ENCODE peak calls at places on chromosome 12, in seven cellular contexts. J is lower leg skin, D is GM04503, G is HS-27A, O is naive B cell, E is caudate nucleus, K is HEK293T. P is an unnamed sample.

GRCh38 chr12:7588703-7589329 is 76.9 kb downstream of the APOBEC1 start:
- DNase-seq in J (no peak), D (no peak), G (peak; percentile 55), O (peak; percentile 17), E (no peak), K (peak; percentile 57), P (peak; percentile 32)

GRCh38 chr12:109663766-109664165 is 49.9 kb upstream of the FAM222A start:
- DNase-seq in J (no peak), D (no peak), G (no peak), O (no peak), E (no peak), K (no peak), P (no peak)

GRCh38 chr12:65720739-65721138 is 103.5 kb upstream of the HMGA2 start:
- DNase-seq in J (no peak), D (peak; percentile 55), G (no peak), O (no peak), E (no peak), K (no peak), P (no peak)

GRCh38 chr12:125210104-125210755 is 145.0 kb downstream of the AACS start:
- DNase-seq in J (no peak), D (no peak), G (no peak), O (no peak), E (no peak), K (no peak), P (no peak)

GRCh38 chr12:27163048-27163715 is 80.8 kb upstream of the C12orf71 start:
- DNase-seq in J (no peak), D (no peak), G (no peak), O (no peak), E (no peak), K (no peak), P (no peak)

GRCh38 chr12:30999011-30999410 is 72.5 kb downstream of the TSPAN11 start:
- DNase-seq in J (no peak), D (no peak), G (no peak), O (no peak), E (no peak), K (no peak), P (no peak)

GRCh38 chr12:34404377-34405285 is 382.3 kb downstream of the ALG10 start:
- DNase-seq in J (peak; percentile 39), D (no peak), G (no peak), O (no peak), E (no peak), K (peak; percentile 1), P (no peak)

GRCh38 chr12:71440393-71441349 is 1.1 kb downstream of the LGR5 start:
- DNase-seq in J (no peak), D (no peak), G (peak; percentile 11), O (peak; percentile 28), E (no peak), K (no peak), P (no peak)

GRCh38 chr12:124592050-124592449 is 24.6 kb upstream of the NCOR2 start:
- DNase-seq in J (peak; percentile 83), D (peak; percentile 31), G (no peak), O (no peak), E (no peak), K (no peak), P (no peak)

GRCh38 chr12:121166356-121166755 is 33.7 kb downstream of the P2RX7 start:
- DNase-seq in J (no peak), D (no peak), G (no peak), O (no peak), E (no peak), K (no peak), P (no peak)

GRCh38 chr12:12301122-12301521 is 34.3 kb upstream of the LRP6 start:
- DNase-seq in J (no peak), D (no peak), G (no peak), O (no peak), E (no peak), K (no peak), P (no peak)

GRCh38 chr12:3122841-3123678 is 45.9 kb downstream of the TSPAN9 start:
- DNase-seq in J (peak; percentile 88), D (peak; percentile 59), G (peak; percentile 84), O (no peak), E (no peak), K (no peak), P (no peak)